ENCODE peak calls at places on chromosomes 6 and 20, in nine cellular contexts. Q is gastrocnemius medialis, G is breast epithelium, Z is neuronal stem cell, S is IMR-90, M is skeletal muscle cell, T is heart left ventricle, P is hepatocyte, V is AG04449. C is an unnamed sample.
A peak's percentile ranks its signal among the peaks of the same experiment; 100 is the strongest.

GRCh38 chr20:23009636-23010035 is 25.5 kb upstream of the SSTR4 start:
- DNase-seq in Q (no peak), G (no peak), Z (no peak), S (no peak), M (no peak), T (no peak), P (no peak), V (no peak), C (no peak)

GRCh38 chr6:33091957-33092356 is 16.2 kb downstream of the HLA-DPB1 start:
- DNase-seq in Q (no peak), G (no peak), Z (no peak), S (no peak), M (no peak), T (no peak), P (no peak), V (no peak), C (peak; percentile 80)

GRCh38 chr6:33957391-33958207 is 153.8 kb upstream of the MLN start:
- DNase-seq in Q (no peak), G (no peak), Z (no peak), S (no peak), M (no peak), T (no peak), P (no peak), V (no peak), C (no peak)

GRCh38 chr6:2951723-2952122 is 19.6 kb downstream of the SERPINB6 start:
- DNase-seq in Q (no peak), G (no peak), Z (no peak), S (no peak), M (no peak), T (peak; percentile 41), P (no peak), V (no peak), C (peak; percentile 85)

GRCh38 chr6:125773387-125774341 is 17.1 kb upstream of the NCOA7 start:
- DNase-seq in Q (no peak), G (no peak), Z (no peak), S (no peak), M (no peak), T (no peak), P (no peak), V (no peak), C (no peak)

GRCh38 chr6:137258170-137258569 is 39.0 kb upstream of the IFNGR1 start:
- DNase-seq in Q (no peak), G (no peak), Z (no peak), S (no peak), M (no peak), T (no peak), P (no peak), V (no peak), C (peak; percentile 54)

GRCh38 chr20:61092199-61092598 is 159.9 kb upstream of the CDH4 start:
- DNase-seq in Q (no peak), G (no peak), Z (no peak), S (no peak), M (no peak), T (no peak), P (no peak), V (no peak), C (no peak)

GRCh38 chr6:18262812-18263560 is 1.3 kb downstream of the DEK start:
- DNase-seq in Q (no peak), G (no peak), Z (no peak), S (peak; percentile 9), M (no peak), T (no peak), P (no peak), V (no peak), C (no peak)

DNA sequence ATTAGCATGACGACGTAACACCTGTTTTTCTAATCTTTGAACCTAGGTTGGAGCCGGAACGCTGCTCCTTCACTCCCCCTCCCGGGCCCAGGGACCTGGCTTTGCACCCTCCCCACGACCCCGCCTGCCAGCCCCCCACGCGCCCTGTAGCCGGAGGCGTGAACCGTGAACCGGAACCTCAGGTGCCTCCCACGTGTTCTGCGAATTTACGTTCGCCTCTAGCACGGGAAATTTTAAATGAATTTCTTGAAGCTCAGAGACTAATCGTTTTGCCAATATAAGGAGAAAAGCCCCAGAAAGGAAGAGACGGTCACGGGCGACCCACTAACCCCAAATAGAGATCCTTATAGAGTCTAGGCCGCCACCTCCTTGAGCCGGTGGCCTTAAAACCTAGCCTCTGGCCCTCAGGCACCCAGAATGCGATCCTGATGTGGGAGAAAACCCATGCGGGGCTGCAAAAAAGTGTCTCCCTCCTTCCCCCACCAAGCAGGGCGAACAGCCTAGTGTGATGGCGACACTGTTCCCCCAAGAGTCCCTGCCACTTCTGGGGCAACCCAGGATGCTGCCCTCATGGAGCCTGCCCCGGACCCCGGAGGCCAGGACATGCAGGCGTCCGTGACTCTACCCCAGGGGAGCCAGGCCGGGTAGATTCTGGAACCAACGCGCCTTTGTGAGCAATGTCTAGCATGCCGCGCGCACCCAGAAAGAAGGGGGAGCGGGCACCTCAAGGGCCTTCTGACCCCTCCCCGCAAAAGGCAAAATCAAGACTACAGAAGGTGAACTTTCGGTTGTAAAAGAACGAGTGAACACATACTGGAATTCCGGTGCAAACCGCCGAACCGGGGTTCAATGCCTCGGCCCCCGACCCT is 2.7 kb upstream of the SIM1 start:
- DNase-seq in Q (no peak), G (no peak), Z (no peak), S (no peak), M (no peak), T (no peak), P (no peak), V (no peak), C (no peak)
- H3K4me3 ChIP-seq in Q (no peak overlapping the region), G (no peak overlapping the region), Z (no peak overlapping the region), S (no peak overlapping the region), M (no peak overlapping the region), T (no peak overlapping the region), P (no peak overlapping the region), V (no peak overlapping the region), C (no peak overlapping the region)

GRCh38 chr20:17963114-17963897 is 5.3 kb downstream of the SNX5 start:
- DNase-seq in Q (no peak), G (no peak), Z (no peak), S (no peak), M (no peak), T (no peak), P (no peak), V (no peak), C (no peak)

GRCh38 chr20:17964632-17965031 is 4.0 kb downstream of the SNX5 start:
- DNase-seq in Q (no peak), G (no peak), Z (no peak), S (no peak), M (no peak), T (no peak), P (no peak), V (no peak), C (no peak)

GRCh38 chr20:17965042-17965697 is 3.4 kb downstream of the SNX5 start:
- DNase-seq in Q (no peak), G (no peak), Z (no peak), S (no peak), M (no peak), T (no peak), P (no peak), V (no peak), C (no peak)

GRCh38 chr20:17961600-17961965 is 7.0 kb downstream of the SNX5 start:
- DNase-seq in Q (no peak), G (no peak), Z (no peak), S (peak; percentile 33), M (no peak), T (no peak), P (no peak), V (no peak), C (no peak)

DNA sequence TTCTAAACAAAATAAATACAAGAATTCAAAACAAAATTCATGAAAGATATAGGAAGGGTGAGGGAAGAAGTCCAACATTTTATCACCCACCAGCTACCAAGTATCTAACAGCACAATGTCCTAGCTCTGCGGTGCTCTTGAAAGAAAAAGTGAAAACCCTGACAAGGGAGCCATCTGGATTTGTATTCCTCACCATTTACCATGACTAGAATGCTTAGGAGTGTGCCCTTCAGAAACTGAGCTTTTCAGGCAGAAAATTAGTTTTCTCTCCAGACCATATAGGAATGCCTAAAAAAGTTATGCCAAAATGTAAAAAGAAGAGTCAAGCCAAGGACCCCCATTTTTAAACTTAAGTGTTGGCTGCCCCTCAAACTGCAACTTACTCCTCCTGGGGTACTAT is 4.5 kb downstream of the SNX5 start:
- DNase-seq in Q (no peak), G (no peak), Z (no peak), S (no peak), M (no peak), T (no peak), P (no peak), V (no peak), C (no peak)
- H3K4me3 ChIP-seq in Q (no peak overlapping the region), G (no peak overlapping the region), Z (no peak overlapping the region), S (no peak overlapping the region), M (no peak overlapping the region), T (no peak overlapping the region), P (no peak overlapping the region), V (no peak overlapping the region), C (no peak overlapping the region)

GRCh38 chr6:52019851-52020250 is 67.6 kb downstream of the PKHD1 start:
- DNase-seq in Q (no peak), G (no peak), Z (no peak), S (no peak), M (no peak), T (no peak), P (no peak), V (no peak), C (no peak)

GRCh38 chr6:52015953-52016352 is 71.5 kb downstream of the PKHD1 start:
- DNase-seq in Q (no peak), G (no peak), Z (no peak), S (no peak), M (no peak), T (no peak), P (no peak), V (no peak), C (no peak)

GRCh38 chr6:52020961-52021570 is 66.3 kb downstream of the PKHD1 start:
- DNase-seq in Q (no peak), G (no peak), Z (peak; percentile 30), S (peak; percentile 34), M (no peak), T (no peak), P (peak; percentile 49), V (no peak), C (no peak)

GRCh38 chr6:52016918-52017748 is 70.3 kb downstream of the PKHD1 start:
- DNase-seq in Q (no peak), G (no peak), Z (no peak), S (no peak), M (no peak), T (no peak), P (no peak), V (no peak), C (no peak)

DNA sequence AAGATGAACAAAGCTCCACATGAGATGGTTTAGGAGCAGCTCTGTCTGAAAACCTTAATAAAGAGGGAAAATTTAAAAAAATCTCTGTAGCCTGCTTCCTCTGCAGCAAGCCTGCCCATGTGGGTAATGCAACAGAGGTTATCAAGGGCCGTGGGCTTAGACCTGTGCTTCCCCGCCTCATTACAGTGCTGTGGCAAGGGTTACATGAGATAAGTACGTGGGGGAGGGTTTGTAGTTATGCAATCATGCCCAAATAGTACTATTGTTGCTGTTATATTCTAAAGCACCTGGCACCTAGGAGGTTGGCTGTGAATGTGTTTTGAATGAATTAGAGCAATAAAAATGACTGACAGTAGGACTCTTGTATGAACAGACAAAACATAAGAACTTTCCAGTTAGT is 68.3 kb downstream of the PKHD1 start:
- DNase-seq in Q (no peak), G (no peak), Z (no peak), S (no peak), M (no peak), T (no peak), P (no peak), V (no peak), C (no peak)
- H3K4me3 ChIP-seq in Q (no peak overlapping the region), G (no peak overlapping the region), Z (no peak overlapping the region), S (no peak overlapping the region), M (no peak overlapping the region), T (no peak overlapping the region), P (no peak overlapping the region), V (no peak overlapping the region), C (no peak overlapping the region)

GRCh38 chr6:106730672-106731071 is 101.3 kb downstream of the QRSL1 start:
- DNase-seq in Q (no peak), G (no peak), Z (no peak), S (no peak), M (no peak), T (no peak), P (no peak), V (no peak), C (no peak)

GRCh38 chr6:106729848-106730247 is 100.5 kb downstream of the QRSL1 start:
- DNase-seq in Q (no peak), G (no peak), Z (no peak), S (no peak), M (no peak), T (no peak), P (no peak), V (no peak), C (no peak)

GRCh38 chr6:106731144-106731842 is 101.9 kb downstream of the QRSL1 start:
- DNase-seq in Q (no peak), G (no peak), Z (no peak), S (no peak), M (no peak), T (no peak), P (no peak), V (no peak), C (no peak)

GRCh38 chr6:106731843-106732160 is 102.4 kb downstream of the QRSL1 start:
- DNase-seq in Q (no peak), G (no peak), Z (no peak), S (no peak), M (no peak), T (no peak), P (no peak), V (no peak), C (no peak)

GRCh38 chr6:106730264-106730663 is 100.9 kb downstream of the QRSL1 start:
- DNase-seq in Q (no peak), G (no peak), Z (no peak), S (no peak), M (no peak), T (no peak), P (no peak), V (no peak), C (no peak)
- H3K4me3 ChIP-seq in Q (no peak overlapping the region), G (no peak overlapping the region), Z (no peak overlapping the region), S (no peak overlapping the region), M (no peak overlapping the region), T (no peak overlapping the region), P (no peak overlapping the region), V (no peak overlapping the region), C (no peak overlapping the region)

C was measured in left lung.